ENCODE peak calls at places on chromosomes 16 and 17, in eight cellular contexts. T, O, F, R, J, L, W and G are unnamed samples.
A peak's percentile ranks its signal among the peaks of the same experiment; 100 is the strongest.

GRCh38 chr17:61575352-61575975 is 15.6 kb downstream of the NACA2 start:
- DNase-seq in T (no peak), O (no peak), F (no peak), R (no peak), J (no peak), L (no peak), W (no peak), G (no peak)

GRCh38 chr17:68127914-68128313 is 92.4 kb downstream of the KPNA2 start:
- DNase-seq in T (no peak), O (no peak), F (no peak), R (no peak), J (no peak), L (no peak), W (no peak), G (no peak)

GRCh38 chr16:87602005-87602790 is at the start of gene JPH3:
- DNase-seq in T (no peak), O (no peak), F (peak; percentile 90), R (no peak), J (no peak), L (no peak), W (no peak), G (no peak)

GRCh38 chr16:12646490-12647274 is 157.0 kb downstream of the CPPED1 start:
- DNase-seq in T (no peak), O (no peak), F (no peak), R (no peak), J (peak; percentile 28), L (no peak), W (peak; percentile 86), G (no peak)

GRCh38 chr16:28189237-28189636 is 22.5 kb downstream of the XPO6 start:
- DNase-seq in T (no peak), O (no peak), F (no peak), R (no peak), J (peak; percentile 30), L (no peak), W (peak; percentile 32), G (no peak)

GRCh38 chr17:30808785-30809286 is 15.7 kb downstream of the CRLF3 start:
- DNase-seq in T (peak; percentile 54), O (peak; percentile 14), F (no peak), R (no peak), J (no peak), L (no peak), W (no peak), G (no peak)

GRCh38 chr17:32285770-32286517 is 20.3 kb downstream of the RHBDL3 start:
- DNase-seq in T (no peak), O (no peak), F (peak; percentile 52), R (no peak), J (no peak), L (no peak), W (no peak), G (no peak)

GRCh38 chr16:50096791-50097190 is 31.0 kb downstream of the HEATR3 start:
- DNase-seq in T (no peak), O (no peak), F (no peak), R (no peak), J (peak; percentile 81), L (no peak), W (no peak), G (no peak)

GRCh38 chr16:26161461-26162180 is 469.9 kb downstream of the HS3ST4 start:
- DNase-seq in T (no peak), O (no peak), F (no peak), R (no peak), J (no peak), L (no peak), W (no peak), G (no peak)

GRCh38 chr17:83182620-83183063 is 103.2 kb downstream of the METRNL start:
- DNase-seq in T (no peak), O (peak; percentile 74), F (peak; percentile 50), R (no peak), J (no peak), L (no peak), W (peak; percentile 26), G (no peak)

GRCh38 chr17:45366049-45366448 is 49.2 kb upstream of the MAP3K14 start:
- DNase-seq in T (no peak), O (peak; percentile 20), F (peak; percentile 53), R (no peak), J (no peak), L (no peak), W (no peak), G (no peak)

GRCh38 chr16:23081675-23082119 is 67.6 kb downstream of the USP31 start:
- DNase-seq in T (no peak), O (no peak), F (no peak), R (peak; percentile 57), J (peak; percentile 43), L (no peak), W (no peak), G (no peak)

GRCh38 chr16:69840975-69841374 is 78.8 kb downstream of the WWP2 start:
- DNase-seq in T (no peak), O (no peak), F (no peak), R (no peak), J (no peak), L (no peak), W (no peak), G (no peak)

GRCh38 chr17:35295686-35296085 is 52.8 kb downstream of the SLFN5 start:
- DNase-seq in T (no peak), O (no peak), F (no peak), R (no peak), J (peak; percentile 31), L (no peak), W (no peak), G (no peak)

GRCh38 chr16:81175325-81175891 is 63.1 kb upstream of the BCO1 start:
- DNase-seq in T (no peak), O (no peak), F (no peak), R (peak; percentile 19), J (peak; percentile 71), L (no peak), W (no peak), G (no peak)

GRCh38 chr17:55549140-55549539 is 37.9 kb upstream of the SMIM36 start:
- DNase-seq in T (no peak), O (no peak), F (peak; percentile 77), R (no peak), J (no peak), L (no peak), W (no peak), G (no peak)
- TF ChIP-seq CTCF in T (peak; percentile 23), O (no peak), F (peak; percentile 77), R (peak; percentile 28), J (peak; percentile 66), L (no peak), W (peak; percentile 23), G (no peak)

GRCh38 chr17:40110026-40110425 is 9.6 kb upstream of the NR1D1 start:
- DNase-seq in T (no peak), O (peak; percentile 55), F (peak; percentile 71), R (no peak), J (no peak), L (no peak), W (no peak), G (no peak)

GRCh38 chr17:40110457-40110856 is 10.1 kb upstream of the NR1D1 start:
- DNase-seq in T (no peak), O (peak; percentile 78), F (no peak), R (no peak), J (no peak), L (no peak), W (peak; percentile 49), G (no peak)

GRCh38 chr17:40111221-40112128 is 10.3 kb upstream of the MSL1 start:
- DNase-seq in T (peak; percentile 87), O (peak; percentile 99), F (peak; percentile 97), R (no peak), J (peak; percentile 82), L (no peak), W (peak; percentile 88), G (peak; percentile 73)

GRCh38 chr17:40107266-40107980 is 7.0 kb upstream of the NR1D1 start:
- DNase-seq in T (no peak), O (no peak), F (peak; percentile 76), R (no peak), J (no peak), L (no peak), W (no peak), G (no peak)

GRCh38 chr17:40109471-40109824 is 9.1 kb upstream of the NR1D1 start:
- DNase-seq in T (no peak), O (peak; percentile 52), F (peak; percentile 59), R (no peak), J (no peak), L (no peak), W (no peak), G (no peak)
- TF ChIP-seq CTCF in T (peak; percentile 51), O (no peak), F (peak; percentile 46), R (peak; percentile 27), J (peak; percentile 51), L (no peak), W (peak; percentile 16), G (no peak)

GRCh38 chr16:74771656-74772315 is 2.8 kb downstream of the FA2H start:
- DNase-seq in T (no peak), O (no peak), F (no peak), R (no peak), J (no peak), L (no peak), W (no peak), G (no peak)

GRCh38 chr16:74775255-74775654 is 635 bp upstream of the FA2H start:
- DNase-seq in T (no peak), O (no peak), F (no peak), R (no peak), J (no peak), L (no peak), W (no peak), G (no peak)

GRCh38 chr16:74774223-74775139 is at the start of gene FA2H:
- DNase-seq in T (peak; percentile 49), O (peak; percentile 73), F (peak; percentile 96), R (peak; percentile 33), J (no peak), L (no peak), W (peak; percentile 86), G (peak; percentile 30)

GRCh38 chr16:74770826-74771526 is 3.6 kb downstream of the FA2H start:
- DNase-seq in T (no peak), O (no peak), F (no peak), R (no peak), J (no peak), L (no peak), W (no peak), G (no peak)

DNA sequence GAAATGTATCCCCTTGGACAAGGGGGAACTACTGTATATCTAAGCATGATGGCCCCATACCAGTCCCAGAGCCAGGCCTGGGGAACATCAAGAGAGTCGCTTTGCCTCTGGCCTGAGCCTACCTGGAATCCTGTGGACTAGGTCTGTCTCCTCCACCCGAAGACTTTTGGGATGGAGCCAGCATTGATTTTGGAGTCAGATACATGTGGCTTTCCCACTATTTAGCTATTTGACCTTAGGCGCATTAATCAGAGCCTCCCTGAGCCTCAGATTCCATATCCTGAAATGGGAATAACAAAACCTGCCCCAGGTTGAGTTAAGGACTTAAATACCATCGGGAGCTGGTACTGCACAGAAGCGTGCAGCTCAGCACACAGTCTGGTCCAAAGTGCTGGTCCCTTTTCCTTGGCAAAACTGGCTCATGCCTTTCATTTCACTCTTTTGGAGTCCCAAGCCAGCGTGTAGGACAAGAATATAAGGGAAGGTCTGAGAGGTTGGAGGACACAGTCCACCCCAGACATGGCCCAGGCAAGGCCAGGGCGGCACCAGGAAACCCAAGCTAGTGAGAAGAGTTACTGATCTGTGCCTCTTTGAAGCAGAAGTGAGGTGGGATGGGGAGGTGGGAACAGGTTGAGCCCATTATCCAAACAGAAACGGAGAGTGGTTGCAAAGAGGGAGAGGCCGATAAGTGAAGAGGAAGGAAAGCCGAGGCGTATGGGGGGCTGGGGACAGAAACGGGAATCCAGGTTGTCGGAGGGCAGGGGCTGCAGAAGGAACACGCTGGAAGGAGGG is 993 bp downstream of the FA2H start:
- DNase-seq in T (no peak), O (no peak), F (no peak), R (no peak), J (no peak), L (no peak), W (no peak), G (no peak)
- TF ChIP-seq CTCF in T (no peak), O (no peak), F (no peak), R (no peak), J (no peak), L (no peak), W (no peak), G (no peak)

GRCh38 chr17:41583137-41584127 is 3.3 kb downstream of the KRT14 start:
- DNase-seq in T (no peak), O (no peak), F (no peak), R (peak; percentile 67), J (no peak), L (no peak), W (no peak), G (no peak)
- TF ChIP-seq CTCF in T (no peak), O (no peak), F (peak; percentile 53), R (peak; percentile 34), J (no peak), L (no peak), W (no peak), G (no peak)